ENCODE peak calls at places on chromosomes 2 and 18, in five cellular contexts. T is prostate gland, I is left lung, Z is MCF 10A, C is HFFc6. L is an unnamed sample.

GRCh38 chr18:22683196-22683676 is 249.9 kb upstream of the RBBP8 start:
- DNase-seq in T (peak), I (peak), Z (peak), C (peak), L (no peak)

GRCh38 chr2:133952420-133952819 is 301.5 kb upstream of the MGAT5 start:
- DNase-seq in T (no peak), I (no peak), Z (no peak), C (no peak), L (no peak)

GRCh38 chr2:3575534-3576324 is 669 bp downstream of the RPS7 start:
- DNase-seq in T (peak), I (peak), Z (no peak), C (no peak), L (no peak)

GRCh38 chr2:159010340-159010739 is 41.9 kb downstream of the TANC1 start:
- DNase-seq in T (no peak), I (no peak), Z (no peak), C (peak), L (no peak)

GRCh38 chr2:18125279-18125678 is 246.8 kb downstream of the KCNS3 start:
- DNase-seq in T (no peak), I (no peak), Z (no peak), C (no peak), L (no peak)

GRCh38 chr2:6794484-6794883 is 71.2 kb downstream of the CMPK2 start:
- DNase-seq in T (no peak), I (no peak), Z (no peak), C (no peak), L (no peak)

GRCh38 chr2:127652786-127653357 is 6.9 kb downstream of the GPR17 start:
- DNase-seq in T (no peak), I (no peak), Z (no peak), C (no peak), L (no peak)

GRCh38 chr18:10152475-10152874 is 238.7 kb downstream of the VAPA start:
- DNase-seq in T (no peak), I (no peak), Z (no peak), C (no peak), L (no peak)

GRCh38 chr2:230906471-230907230 is 18.4 kb downstream of the GPR55 start:
- DNase-seq in T (no peak), I (peak), Z (no peak), C (no peak), L (no peak)

GRCh38 chr2:215603440-215603839 is 167.6 kb upstream of the FN1 start:
- DNase-seq in T (no peak), I (no peak), Z (no peak), C (no peak), L (no peak)

GRCh38 chr2:225020157-225020864 is 22.0 kb downstream of the DOCK10 start:
- DNase-seq in T (no peak), I (no peak), Z (no peak), C (no peak), L (no peak)

GRCh38 chr2:225019100-225019499 is 23.2 kb downstream of the DOCK10 start:
- DNase-seq in T (no peak), I (no peak), Z (no peak), C (no peak), L (no peak)

GRCh38 chr2:225017098-225017685 is 25.1 kb downstream of the DOCK10 start:
- DNase-seq in T (no peak), I (no peak), Z (no peak), C (no peak), L (no peak)

GRCh38 chr2:225013432-225014048 is 28.7 kb downstream of the DOCK10 start:
- DNase-seq in T (no peak), I (no peak), Z (no peak), C (no peak), L (no peak)

DNA sequence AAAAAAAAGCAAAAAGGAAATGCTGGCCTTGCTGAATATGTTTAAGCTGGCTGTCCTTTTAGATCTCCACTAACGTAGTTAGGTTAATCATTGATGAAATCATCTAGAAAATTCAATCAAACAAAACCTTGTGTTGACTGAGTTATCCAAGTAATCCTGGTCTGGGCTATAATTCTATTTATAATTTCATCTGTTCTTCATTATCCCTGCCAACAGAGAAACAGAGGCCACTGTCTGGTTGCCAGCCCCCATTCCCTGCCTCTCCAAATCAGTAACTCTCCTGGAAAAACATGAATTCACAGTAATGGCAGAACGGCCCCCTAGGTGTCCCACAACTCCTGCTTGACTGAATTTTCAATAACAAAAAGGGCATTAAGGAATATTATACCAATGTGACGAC is 24.6 kb downstream of the DOCK10 start:
- DNase-seq in T (no peak), I (no peak), Z (no peak), C (no peak), L (no peak)
- TF ChIP-seq CTCF in T (no peak), I (no peak), Z (no peak), C (peak), L (no peak)

GRCh38 chr2:105358593-105358992 is 21.3 kb downstream of the C2orf49 start:
- DNase-seq in T (no peak), I (no peak), Z (no peak), C (no peak), L (no peak)

GRCh38 chr2:105364436-105365139 is 27.2 kb downstream of the C2orf49 start:
- DNase-seq in T (no peak), I (no peak), Z (no peak), C (peak), L (no peak)

GRCh38 chr2:105365176-105365575 is 27.8 kb downstream of the C2orf49 start:
- DNase-seq in T (no peak), I (no peak), Z (no peak), C (peak), L (no peak)

GRCh38 chr2:105361132-105361889 is 24.0 kb downstream of the C2orf49 start:
- DNase-seq in T (no peak), I (no peak), Z (no peak), C (no peak), L (no peak)

GRCh38 chr2:105363192-105363591 is 25.9 kb downstream of the C2orf49 start:
- DNase-seq in T (no peak), I (no peak), Z (no peak), C (no peak), L (no peak)
- TF ChIP-seq CTCF in T (no peak), I (no peak), Z (no peak), C (no peak), L (no peak)

GRCh38 chr2:22628183-22628582 is 756.8 kb upstream of the KLHL29 start:
- DNase-seq in T (no peak), I (no peak), Z (no peak), C (no peak), L (no peak)

GRCh38 chr2:22623620-22624019 is 761.4 kb upstream of the KLHL29 start:
- DNase-seq in T (no peak), I (no peak), Z (no peak), C (no peak), L (no peak)

GRCh38 chr2:22626621-22627020 is 758.4 kb upstream of the KLHL29 start:
- DNase-seq in T (no peak), I (no peak), Z (peak), C (no peak), L (no peak)
- TF ChIP-seq CTCF in T (no peak), I (no peak), Z (no peak), C (no peak), L (no peak)

DNA sequence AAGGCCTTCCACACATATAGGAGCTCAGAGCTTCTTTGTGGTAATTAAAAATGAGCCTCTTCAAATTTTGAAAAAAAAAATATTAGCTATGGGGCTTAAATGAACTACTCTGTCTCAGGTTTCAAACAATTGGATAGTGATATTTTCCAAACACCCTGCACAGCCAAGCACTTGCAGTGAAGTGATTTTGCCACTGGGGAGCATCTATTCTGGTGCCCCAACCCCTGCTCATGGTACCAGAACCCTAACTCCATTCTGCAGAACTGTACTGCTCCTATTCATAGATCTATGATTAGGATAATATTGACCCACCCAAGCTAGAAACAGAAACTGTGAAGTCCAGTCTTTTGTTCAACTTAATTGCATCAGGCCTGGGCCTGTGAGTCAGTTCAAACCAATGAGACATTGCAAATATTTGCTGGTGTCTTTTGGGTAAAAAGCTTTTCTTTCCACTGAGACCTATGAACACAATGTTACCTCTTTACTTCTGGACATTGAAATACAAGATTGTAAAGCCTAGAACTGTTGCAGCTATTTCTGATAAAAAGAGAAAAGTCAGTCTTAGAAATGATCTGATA is 324.0 kb downstream of the GALNT13 start:
- DNase-seq in T (no peak), I (no peak), Z (peak), C (no peak), L (no peak)
- TF ChIP-seq CTCF in T (no peak), I (no peak), Z (no peak), C (no peak), L (no peak)

GRCh38 chr2:151405376-151405775 is 4.3 kb upstream of the RIF1 start:
- DNase-seq in T (no peak), I (no peak), Z (no peak), C (no peak), L (no peak)

GRCh38 chr2:151407281-151407680 is 2.4 kb upstream of the RIF1 start:
- DNase-seq in T (no peak), I (no peak), Z (no peak), C (no peak), L (no peak)

GRCh38 chr2:151409601-151410484 is at the start of gene RIF1:
- DNase-seq in T (peak), I (peak), Z (peak), C (peak), L (peak)

GRCh38 chr2:151408788-151409600 is 708 bp upstream of the RIF1 start:
- DNase-seq in T (no peak), I (peak), Z (no peak), C (no peak), L (no peak)

GRCh38 chr2:151410485-151410833 is 757 bp downstream of the RIF1 start:
- DNase-seq in T (peak), I (peak), Z (peak), C (no peak), L (no peak)
- TF ChIP-seq CTCF in T (no peak), I (no peak), Z (no peak), C (no peak), L (no peak)